ENCODE peak calls at places on chromosome 4, in four cellular contexts. F, Y, Z and G are unnamed samples.
A peak's percentile ranks its signal among the peaks of the same experiment; 100 is the strongest.

GRCh38 chr4:137129471-137130244 is 402.6 kb downstream of the PCDH18 start:
- DNase-seq in Z (no peak), Y (no peak), F (no peak), G (no peak)

GRCh38 chr4:173091362-173091761 is 77.2 kb upstream of the GALNT7 start:
- DNase-seq in Z (no peak), Y (no peak), F (no peak), G (no peak)

GRCh38 chr4:138938371-138938699 is 77.2 kb upstream of the NOCT start:
- DNase-seq in F (peak; percentile 41), Z (no peak), Y (peak; percentile 62), G (no peak)

GRCh38 chr4:146336413-146336807 is 122.1 kb downstream of the REELD1 start:
- DNase-seq in Z (no peak), F (no peak), Y (no peak), G (no peak)

GRCh38 chr4:12555011-12555410 is 929.1 kb downstream of the RAB28 start:
- DNase-seq in Z (no peak), Y (no peak), F (no peak), G (peak; percentile 47)

GRCh38 chr4:6374575-6374974 is 97.8 kb downstream of the PPP2R2C start:
- DNase-seq in Z (no peak), Y (no peak), F (no peak), G (no peak)

GRCh38 chr4:5050520-5050955 is 742 bp upstream of the STK32B start:
- DNase-seq in F (peak; percentile 61), Y (peak; percentile 9), Z (no peak), G (no peak)

GRCh38 chr4:183571350-183572076 is 66.7 kb downstream of the ING2 start:
- DNase-seq in Y (peak; percentile 28), Z (no peak), F (no peak), G (peak; percentile 26)

GRCh38 chr4:128387600-128388351 is 100.2 kb upstream of the PGRMC2 start:
- DNase-seq in Y (no peak), Z (no peak), F (no peak), G (no peak)

GRCh38 chr4:165248102-165248501 is 40.7 kb downstream of the KLHL2 start:
- DNase-seq in Z (no peak), Y (no peak), F (no peak), G (no peak)

GRCh38 chr4:85474818-85475630 is at the start of gene ARHGAP24:
- DNase-seq in F (peak; percentile 65), Y (peak; percentile 66), Z (no peak), G (peak; percentile 76)

GRCh38 chr4:84708406-84709135 is 125.6 kb downstream of the CDS1 start:
- DNase-seq in Z (no peak), Y (no peak), F (no peak), G (no peak)

GRCh38 chr4:56226579-56226978 is 160.7 kb downstream of the AASDH start:
- DNase-seq in Z (no peak), Y (no peak), F (no peak), G (no peak)

GRCh38 chr4:156779046-156779445 is 192.6 kb downstream of the PDGFC start:
- DNase-seq in F (no peak), Y (no peak), Z (no peak), G (no peak)

GRCh38 chr4:71239365-71239764 is 99.5 kb upstream of the SLC4A4 start:
- DNase-seq in F (no peak), Z (no peak), Y (no peak), G (peak; percentile 63)

GRCh38 chr4:38672247-38673071 is 8.5 kb downstream of the KLF3 start:
- DNase-seq in Z (no peak), Y (no peak), F (no peak), G (no peak)

GRCh38 chr4:10077492-10078335 is 38.9 kb downstream of the WDR1 start:
- DNase-seq in F (no peak), Y (no peak), Z (no peak), G (no peak)

GRCh38 chr4:29970626-29971025 is 749.5 kb upstream of the PCDH7 start:
- DNase-seq in F (no peak), Z (no peak), Y (no peak), G (no peak)

GRCh38 chr4:68576272-68577100 is at the start of gene UGT2B17:
- DNase-seq in F (no peak), Y (no peak), Z (no peak), G (no peak)